ENCODE peak calls at places on chromosomes 3 and 15, in five cellular contexts. P, I, X, U and E are unnamed samples.

GRCh38 chr3:195041871-195042740 is 228.9 kb downstream of the XXYLT1 start:
- DNase-seq in P (no peak), I (no peak), X (no peak), U (no peak), E (no peak)

GRCh38 chr3:146085678-146086077 is 75.3 kb downstream of the PLOD2 start:
- DNase-seq in P (no peak), I (no peak), X (no peak), U (no peak), E (no peak)

GRCh38 chr3:117480981-117481380 is 771.4 kb downstream of the TUSC7 start:
- DNase-seq in P (no peak), I (no peak), X (no peak), U (no peak), E (no peak)

GRCh38 chr3:18499256-18499655 is 74.1 kb upstream of the SATB1 start:
- DNase-seq in P (no peak), I (no peak), X (no peak), U (no peak), E (no peak)

GRCh38 chr15:69996321-69996720 is 101.4 kb downstream of the TLE3 start:
- DNase-seq in P (no peak), I (no peak), X (no peak), U (no peak), E (no peak)

GRCh38 chr15:36782681-36783080 is 203.3 kb downstream of the CDIN1 start:
- DNase-seq in P (no peak), I (no peak), X (no peak), U (no peak), E (no peak)

GRCh38 chr3:140922634-140923033 is 19.0 kb upstream of the SLC25A36 start:
- DNase-seq in P (no peak), I (no peak), X (no peak), U (no peak), E (no peak)

GRCh38 chr3:23481660-23482278 is 278.6 kb downstream of the UBE2E2 start:
- DNase-seq in P (peak), I (no peak), X (peak), U (no peak), E (no peak)

GRCh38 chr15:22989576-22990477 is 9.7 kb upstream of the CYFIP1 start:
- DNase-seq in P (peak), I (no peak), X (no peak), U (no peak), E (no peak)

GRCh38 chr3:148319161-148319915 is 378.4 kb upstream of the AGTR1 start:
- DNase-seq in P (peak), I (no peak), X (peak), U (no peak), E (no peak)

GRCh38 chr3:14980689-14981088 is 33.3 kb downstream of the NR2C2 start:
- DNase-seq in P (no peak), I (no peak), X (no peak), U (no peak), E (no peak)

GRCh38 chr3:101010316-101010715 is 17.1 kb upstream of the ABI3BP start:
- DNase-seq in P (no peak), I (no peak), X (no peak), U (no peak), E (no peak)

GRCh38 chr15:63465104-63465503 is 39.3 kb upstream of the USP3 start:
- DNase-seq in P (peak), I (no peak), X (peak), U (no peak), E (peak)

GRCh38 chr3:71504250-71505036 is 79.1 kb downstream of the FOXP1 start:
- DNase-seq in P (peak), I (no peak), X (no peak), U (no peak), E (no peak)

GRCh38 chr3:136929984-136930671 is 27.7 kb upstream of the IL20RB start:
- DNase-seq in P (peak), I (no peak), X (peak), U (no peak), E (peak)

GRCh38 chr3:107085261-107085660 is 292.0 kb upstream of the CCDC54 start:
- DNase-seq in P (peak), I (no peak), X (no peak), U (no peak), E (no peak)

GRCh38 chr3:63364909-63365308 is 86.8 kb downstream of the SYNPR start:
- DNase-seq in P (no peak), I (no peak), X (no peak), U (no peak), E (no peak)

GRCh38 chr15:67836477-67836876 is 3.4 kb downstream of the RNU6-1 start:
- DNase-seq in P (peak), I (no peak), X (no peak), U (no peak), E (peak)